ENCODE peak calls at places on chromosome 17, in five cellular contexts. Y is stimulated activated CD4-positive, alpha-beta T cell treated with anti-CD3 and anti-CD28 coated beads, Interleukin-15, amount 100 ng/mL, for 1 hour; H is COR-L47; L is prostate gland; F is dermis blood vessel endothelial cell. G is an unnamed sample.

GRCh38 chr17:557371-557770 is 157.3 kb downstream of the VPS53 start:
- DNase-seq in Y (no peak), H (no peak), L (no peak), F (peak; percentile 55), G (no peak)

GRCh38 chr17:320809-321385 is 31.7 kb downstream of the RPH3AL start:
- DNase-seq in Y (no peak), H (no peak), L (no peak), F (no peak), G (no peak)

GRCh38 chr17:65261682-65262636 is 124.8 kb downstream of the RGS9 start:
- DNase-seq in Y (no peak), H (no peak), L (no peak), F (peak; percentile 66), G (peak; percentile 49)

GRCh38 chr17:74729368-74729767 is 7.7 kb upstream of the RAB37 start:
- DNase-seq in Y (no peak), H (no peak), L (no peak), F (no peak), G (no peak)

GRCh38 chr17:61409301-61410099 is 9.9 kb downstream of the TBX2 start:
- DNase-seq in Y (no peak), H (no peak), L (peak; percentile 56), F (peak; percentile 69), G (peak; percentile 73)

GRCh38 chr17:28404812-28405570 is 1.0 kb downstream of the SLC46A1 start:
- DNase-seq in Y (no peak), H (peak; percentile 18), L (no peak), F (no peak), G (no peak)

GRCh38 chr17:80822021-80822699 is 169.5 kb upstream of the CHMP6 start:
- DNase-seq in Y (no peak), H (no peak), L (no peak), F (no peak), G (no peak)

GRCh38 chr17:40532520-40533253 is 31.3 kb upstream of the TNS4 start:
- DNase-seq in Y (no peak), H (no peak), L (no peak), F (peak; percentile 95), G (no peak)

GRCh38 chr17:8417806-8418205 is 17.9 kb upstream of the NDEL1 start:
- DNase-seq in Y (no peak), H (no peak), L (no peak), F (no peak), G (no peak)

GRCh38 chr17:50148226-50149098 is 2.0 kb downstream of the PPP1R9B start:
- DNase-seq in Y (peak; percentile 53), H (no peak), L (peak; percentile 83), F (peak; percentile 33), G (peak; percentile 55)

GRCh38 chr17:41308251-41308917 is 725 bp downstream of the KRTAP16-1 start:
- DNase-seq in Y (peak; percentile 71), H (peak; percentile 82), L (peak; percentile 44), F (no peak), G (no peak)

G was measured in A673.